ENCODE peak calls at places on chromosomes 1 and 21, in eight cellular contexts. E, X, Y, J, G, K, L and U are unnamed samples.
A peak's percentile ranks its signal among the peaks of the same experiment; 100 is the strongest.

GRCh38 chr1:238141295-238141694 is 250.6 kb upstream of the ZP4 start:
- DNase-seq in E (no peak), X (no peak), Y (no peak), J (no peak), G (no peak), K (no peak), L (no peak), U (no peak)

GRCh38 chr21:34345091-34345871 is 18.5 kb upstream of the KCNE2 start:
- DNase-seq in E (no peak), X (peak; percentile 22), Y (peak; percentile 60), J (no peak), G (no peak), K (peak; percentile 13), L (no peak), U (no peak)

GRCh38 chr1:207459008-207459407 is 4.9 kb downstream of the CR2 start:
- DNase-seq in E (no peak), X (no peak), Y (no peak), J (no peak), G (no peak), K (no peak), L (no peak), U (no peak)

GRCh38 chr1:183808296-183809027 is 3.5 kb downstream of the RGL1 start:
- DNase-seq in E (no peak), X (no peak), Y (no peak), J (no peak), G (no peak), K (no peak), L (no peak), U (no peak)

GRCh38 chr1:23370744-23371710 is 1.4 kb upstream of the ZNF436 start:
- DNase-seq in E (peak; percentile 89), X (no peak), Y (no peak), J (no peak), G (no peak), K (no peak), L (peak; percentile 87), U (no peak)

GRCh38 chr1:68217060-68217554 is 15.2 kb downstream of the WLS start:
- DNase-seq in E (no peak), X (no peak), Y (no peak), J (no peak), G (no peak), K (no peak), L (no peak), U (no peak)

GRCh38 chr1:231694465-231695077 is 68.0 kb downstream of the DISC1 start:
- DNase-seq in E (no peak), X (no peak), Y (no peak), J (no peak), G (no peak), K (no peak), L (no peak), U (no peak)

GRCh38 chr1:10575616-10576015 is 100.9 kb downstream of the PEX14 start:
- DNase-seq in E (no peak), X (peak; percentile 11), Y (peak; percentile 79), J (no peak), G (no peak), K (no peak), L (no peak), U (no peak)

GRCh38 chr1:29876902-29877301 is 640.6 kb downstream of the PTPRU start:
- DNase-seq in E (peak; percentile 17), X (no peak), Y (no peak), J (no peak), G (no peak), K (no peak), L (peak; percentile 79), U (no peak)

GRCh38 chr1:185314416-185314815 is 2.6 kb downstream of the IVNS1ABP start:
- DNase-seq in E (no peak), X (no peak), Y (no peak), J (no peak), G (no peak), K (no peak), L (peak; percentile 46), U (no peak)

GRCh38 chr21:46001821-46002681 is 20.5 kb downstream of the COL6A1 start:
- DNase-seq in E (no peak), X (no peak), Y (no peak), J (no peak), G (peak; percentile 45), K (peak; percentile 26), L (no peak), U (no peak)

GRCh38 chr1:100360790-100361232 is 8.5 kb downstream of the CDC14A start:
- DNase-seq in E (no peak), X (peak; percentile 66), Y (peak; percentile 49), J (no peak), G (no peak), K (peak; percentile 68), L (no peak), U (no peak)

GRCh38 chr1:181149326-181150000 is 61.0 kb downstream of the IER5 start:
- DNase-seq in E (no peak), X (no peak), Y (no peak), J (no peak), G (no peak), K (no peak), L (peak; percentile 34), U (no peak)

GRCh38 chr1:85200367-85200869 is 398 bp downstream of the SYDE2 start:
- DNase-seq in E (no peak), X (no peak), Y (no peak), J (no peak), G (peak; percentile 67), K (peak; percentile 28), L (peak; percentile 52), U (peak; percentile 17)

GRCh38 chr21:31543191-31543590 is 116.3 kb upstream of the SOD1 start:
- DNase-seq in E (no peak), X (no peak), Y (peak; percentile 86), J (no peak), G (no peak), K (no peak), L (no peak), U (no peak)
- H3K4me3 ChIP-seq in E (no peak overlapping the region), X (no peak overlapping the region), Y (no peak overlapping the region), J (no peak overlapping the region), G (no peak overlapping the region), K (no peak overlapping the region), L (no peak overlapping the region), U (no peak overlapping the region)

GRCh38 chr1:2145946-2146835 is 48.4 kb downstream of the FAAP20 start:
- DNase-seq in E (no peak), X (no peak), Y (no peak), J (no peak), G (peak; percentile 46), K (no peak), L (no peak), U (no peak)

GRCh38 chr1:2143814-2144500 is 50.6 kb downstream of the FAAP20 start:
- DNase-seq in E (no peak), X (no peak), Y (no peak), J (peak; percentile 58), G (peak; percentile 43), K (no peak), L (no peak), U (peak; percentile 43)

GRCh38 chr1:2146836-2147517 is 47.6 kb downstream of the FAAP20 start:
- DNase-seq in E (no peak), X (no peak), Y (no peak), J (no peak), G (no peak), K (no peak), L (no peak), U (no peak)

GRCh38 chr1:2141025-2141424 is 53.5 kb downstream of the FAAP20 start:
- DNase-seq in E (no peak), X (no peak), Y (no peak), J (peak; percentile 37), G (peak; percentile 14), K (no peak), L (no peak), U (no peak)

DNA sequence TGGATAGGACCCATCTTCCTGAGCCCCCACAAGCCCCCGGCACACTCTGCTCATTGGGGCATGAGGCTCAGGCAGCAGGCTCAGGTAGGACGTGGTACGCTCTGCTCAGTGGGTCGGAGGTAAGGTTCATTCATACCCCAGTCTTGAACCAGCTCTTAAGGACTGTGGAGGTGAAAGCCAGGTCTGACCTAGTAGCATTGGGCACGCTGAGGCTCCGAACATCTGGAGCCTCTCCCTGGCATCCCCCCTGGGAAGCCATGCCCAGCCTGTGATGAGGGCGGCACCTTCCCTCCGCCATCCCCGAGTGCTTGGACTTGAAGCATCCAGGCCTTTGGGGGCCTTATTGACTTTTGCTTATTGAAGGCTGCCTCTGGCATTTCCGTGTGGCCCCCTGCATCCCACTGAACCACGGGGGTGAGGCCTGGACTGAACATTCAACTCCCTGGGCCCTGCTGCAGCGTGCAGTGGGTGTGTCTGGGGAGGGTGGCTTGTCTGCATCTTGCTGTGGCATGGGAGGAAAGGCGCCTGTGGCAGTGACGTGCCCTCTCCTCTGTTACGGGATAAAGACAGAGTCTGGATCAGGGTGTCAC is 50.0 kb downstream of the FAAP20 start:
- DNase-seq in E (no peak), X (no peak), Y (no peak), J (no peak), G (no peak), K (no peak), L (no peak), U (no peak)
- H3K27ac ChIP-seq in E (no peak overlapping the region), X (no peak overlapping the region), Y (no peak overlapping the region), J (no peak overlapping the region), G (no peak overlapping the region), K (no peak overlapping the region), L (no peak overlapping the region), U (no peak overlapping the region)

DNA sequence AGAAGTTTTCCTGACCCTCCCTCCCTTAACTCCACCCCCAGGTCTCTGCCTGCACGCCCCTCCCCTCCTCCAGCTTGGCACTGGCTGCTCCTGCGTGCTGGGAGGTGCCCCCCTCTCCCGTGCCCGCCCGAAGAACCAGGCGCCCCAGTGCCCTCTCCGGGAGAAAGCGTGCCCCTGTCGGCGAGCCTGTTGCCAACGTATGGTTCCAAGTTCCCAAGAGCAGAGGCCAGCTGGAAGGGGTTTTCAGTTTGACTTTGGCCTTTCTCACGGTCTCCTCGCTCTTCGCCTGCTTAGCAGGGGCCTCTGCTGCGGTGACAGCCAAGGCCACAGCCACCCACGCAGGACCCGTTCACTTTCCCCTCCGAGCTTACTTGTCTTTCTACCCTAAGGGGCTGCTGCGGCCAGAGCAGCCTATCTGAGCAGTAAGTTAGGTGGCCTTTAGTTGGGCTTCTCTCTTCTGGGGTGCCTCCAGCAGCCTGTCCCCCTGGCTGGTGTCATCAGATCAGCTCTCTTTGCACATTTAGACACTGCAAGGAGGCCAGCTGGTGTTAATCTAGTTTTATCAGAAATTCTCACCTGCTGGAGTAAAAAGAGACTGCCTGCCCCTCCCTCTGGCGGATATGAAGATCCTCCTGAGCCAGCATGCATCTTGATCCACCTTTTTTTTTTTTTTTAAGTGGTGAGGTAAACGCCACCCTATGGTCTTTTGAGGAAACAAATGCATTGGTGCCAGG is 1.5 kb downstream of the STUM start:
- DNase-seq in E (no peak), X (no peak), Y (no peak), J (no peak), G (no peak), K (peak; percentile 23), L (peak; percentile 76), U (peak; percentile 49)
- H3K4me3 ChIP-seq in E (peak overlapping the region; percentile 62), X (no peak overlapping the region), Y (no peak overlapping the region), J (peak overlapping the region; percentile 48), G (peak overlapping the region; percentile 54), K (peak overlapping the region; percentile 61), L (peak overlapping the region; percentile 69), U (peak overlapping the region; percentile 66)

DNA sequence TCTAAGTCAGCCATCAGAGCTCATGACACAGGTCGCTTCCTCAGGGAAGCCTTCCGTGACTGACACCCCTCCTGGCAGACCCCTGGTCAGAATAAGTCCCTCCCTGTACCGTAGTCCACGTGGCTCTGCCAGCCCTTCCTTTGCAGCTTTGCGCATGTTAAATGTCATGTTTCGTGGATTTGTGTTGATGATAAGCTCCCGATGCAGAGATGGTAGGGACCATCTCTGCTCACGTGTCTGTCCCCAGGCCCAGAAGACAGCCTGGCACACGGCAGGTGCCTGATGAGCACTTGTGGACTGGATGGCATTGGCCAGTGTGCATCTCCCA is 75.9 kb downstream of the DHRS3 start:
- DNase-seq in E (no peak), X (no peak), Y (no peak), J (peak; percentile 53), G (peak; percentile 23), K (no peak), L (no peak), U (no peak)
- H3K27ac ChIP-seq in E (no peak overlapping the region), X (peak overlapping the region; percentile 99), Y (peak overlapping the region; percentile 13), J (no peak overlapping the region), G (no peak overlapping the region), K (peak overlapping the region; percentile 52), L (no peak overlapping the region), U (no peak overlapping the region)